ENCODE peak calls at places on chromosomes 1 and 21, in seven cellular contexts. T is Calu3; S is NCI-H460; P is AG09319; H is GM23248; U is activated effector memory CD4-positive, alpha-beta T cell treated with anti-CD3 and anti-CD28 coated beads, Interleukin-2, amount 50 U/mL, for 16 hours; M is AG09309. A is an unnamed sample.

GRCh38 chr1:208329291-208329690 is 85.1 kb upstream of the PLXNA2 start:
- DNase-seq in U (no peak), M (no peak), T (no peak), H (peak), S (no peak), P (no peak), A (no peak)

GRCh38 chr1:23984417-23985186 is 4.5 kb upstream of the SRSF10 start:
- DNase-seq in M (no peak), H (peak), S (no peak), P (no peak), U (no peak), T (peak), A (no peak)

GRCh38 chr1:228341814-228342626 is 64.6 kb downstream of the TRIM11 start:
- DNase-seq in S (no peak), H (no peak), P (no peak), U (peak), M (no peak), T (peak), A (peak)

GRCh38 chr1:72000809-72001208 is 281.5 kb downstream of the NEGR1 start:
- DNase-seq in U (no peak), T (peak), M (no peak), P (no peak), H (no peak), S (no peak), A (no peak)

GRCh38 chr1:23177438-23178380 is 9.1 kb upstream of the LUZP1 start:
- DNase-seq in M (no peak), T (peak), P (no peak), U (peak), S (no peak), H (peak), A (peak)

GRCh38 chr1:44945992-44946391 is 40.4 kb downstream of the EIF2B3 start:
- DNase-seq in P (no peak), M (no peak), U (no peak), T (no peak), S (no peak), H (no peak), A (no peak)

GRCh38 chr1:16615253-16616252 is 2.2 kb upstream of the NBPF1 start:
- DNase-seq in U (no peak), T (no peak), S (no peak), M (no peak), P (no peak), H (no peak), A (peak)

GRCh38 chr1:17090844-17091243 is 28.4 kb downstream of the PADI2 start:
- DNase-seq in P (no peak), S (no peak), M (no peak), T (no peak), H (peak), U (no peak), A (no peak)

GRCh38 chr1:117568999-117569398 is 36.8 kb upstream of the TENT5C start:
- DNase-seq in S (no peak), U (peak), H (no peak), P (no peak), M (no peak), T (no peak), A (no peak)

GRCh38 chr21:44548381-44548780 is 2.9 kb downstream of the KRTAP10-2 start:
- DNase-seq in T (no peak), U (no peak), S (no peak), H (no peak), P (no peak), M (no peak), A (no peak)

GRCh38 chr21:43731891-43732711 is 13.2 kb downstream of the PDXK start:
- DNase-seq in M (peak), S (no peak), T (no peak), U (no peak), P (no peak), H (peak), A (peak)

GRCh38 chr1:5477716-5478115 is 514.5 kb downstream of the NPHP4 start:
- DNase-seq in M (no peak), U (no peak), H (no peak), S (no peak), P (no peak), T (no peak), A (no peak)

GRCh38 chr1:225425211-225425786 is 2.5 kb downstream of the LBR start:
- DNase-seq in P (no peak), S (no peak), M (no peak), H (peak), U (no peak), T (peak), A (no peak)

GRCh38 chr1:25486602-25487001 is 55.9 kb downstream of the MACO1 start:
- DNase-seq in U (no peak), S (no peak), H (peak), P (no peak), M (no peak), T (no peak), A (no peak)

GRCh38 chr1:7145947-7146346 is 360.7 kb downstream of the CAMTA1 start:
- DNase-seq in S (no peak), P (no peak), U (no peak), T (no peak), H (no peak), M (no peak), A (no peak)

GRCh38 chr1:170586321-170586855 is 54.4 kb downstream of the GORAB start:
- DNase-seq in T (no peak), P (peak), H (peak), M (peak), S (no peak), U (no peak), A (no peak)

GRCh38 chr1:176801553-176802020 is 338.6 kb downstream of the PAPPA2 start:
- DNase-seq in U (no peak), S (no peak), P (no peak), T (no peak), H (peak), M (no peak), A (no peak)

GRCh38 chr1:46532498-46533178 is 18.8 kb downstream of the KNCN start:
- DNase-seq in T (peak), M (no peak), H (peak), S (peak), U (peak), P (no peak), A (no peak)

GRCh38 chr1:205642679-205643307 is 11.0 kb upstream of the ELK4 start:
- DNase-seq in M (no peak), U (no peak), T (no peak), P (no peak), S (no peak), H (no peak), A (no peak)

GRCh38 chr1:97192872-97193572 is 471.4 kb downstream of the PTBP2 start:
- DNase-seq in M (peak), P (peak), H (peak), S (no peak), U (no peak), T (peak), A (no peak)

GRCh38 chr1:41802532-41803501 is 115.9 kb downstream of the HIVEP3 start:
- DNase-seq in M (no peak), S (no peak), H (peak), U (peak), T (no peak), P (no peak), A (peak)

GRCh38 chr1:163046071-163046470 is 23.1 kb upstream of the RGS4 start:
- DNase-seq in U (no peak), T (no peak), H (peak), S (no peak), P (no peak), M (no peak), A (no peak)

GRCh38 chr1:42779725-42780124 is 5.1 kb upstream of the TMEM269 start:
- DNase-seq in S (no peak), M (no peak), P (no peak), H (no peak), U (no peak), T (no peak), A (no peak)

GRCh38 chr1:110787328-110788071 is 85.4 kb upstream of the CD53 start:
- DNase-seq in M (no peak), S (no peak), H (no peak), U (peak), T (no peak), P (no peak), A (no peak)

GRCh38 chr1:9852410-9853301 is 28.9 kb upstream of the CLSTN1 start:
- DNase-seq in M (peak), U (no peak), S (no peak), T (no peak), H (peak), P (peak), A (no peak)